ENCODE peak calls at places on chromosomes 7 and 10, in six cellular contexts. C, F, U, H, O and V are unnamed samples.

GRCh38 chr7:26237035-26237807 is 35.7 kb downstream of the CBX3 start:
- DNase-seq in C (no peak), F (no peak), U (no peak), H (no peak), O (no peak), V (no peak)

GRCh38 chr7:16399265-16399801 is 22.0 kb downstream of the CRPPA start:
- DNase-seq in C (no peak), F (no peak), U (no peak), H (no peak), O (no peak), V (no peak)

GRCh38 chr10:120715214-120715613 is 135.9 kb upstream of the WDR11 start:
- DNase-seq in C (no peak), F (no peak), U (no peak), H (no peak), O (no peak), V (no peak)

GRCh38 chr7:158722574-158723237 is 18.1 kb upstream of the NCAPG2 start:
- DNase-seq in C (no peak), F (no peak), U (no peak), H (no peak), O (no peak), V (no peak)

GRCh38 chr10:91049961-91050360 is 129.1 kb upstream of the ANKRD1 start:
- DNase-seq in C (no peak), F (no peak), U (no peak), H (no peak), O (no peak), V (no peak)

GRCh38 chr10:84548869-84549268 is 220.5 kb downstream of the CCSER2 start:
- DNase-seq in C (no peak), F (no peak), U (no peak), H (no peak), O (no peak), V (no peak)

GRCh38 chr7:140625908-140626868 is 14.4 kb downstream of the DENND2A start:
- DNase-seq in C (no peak), F (no peak), U (no peak), H (peak), O (peak), V (no peak)

GRCh38 chr7:1537631-1538412 is 7.3 kb downstream of the MAFK start:
- DNase-seq in C (no peak), F (peak), U (no peak), H (peak), O (peak), V (peak)

GRCh38 chr7:100825215-100825671 is 2.1 kb downstream of the EPHB4 start:
- DNase-seq in C (no peak), F (no peak), U (no peak), H (no peak), O (no peak), V (no peak)

GRCh38 chr7:127674361-127674760 is 22.4 kb downstream of the SND1 start:
- DNase-seq in C (no peak), F (no peak), U (no peak), H (no peak), O (no peak), V (no peak)

GRCh38 chr10:93873427-93874115 is 20.2 kb upstream of the SLC35G1 start:
- DNase-seq in C (no peak), F (peak), U (no peak), H (no peak), O (no peak), V (no peak)

GRCh38 chr10:62005687-62006086 is 104.2 kb downstream of the ARID5B start:
- DNase-seq in C (no peak), F (no peak), U (no peak), H (no peak), O (no peak), V (no peak)

GRCh38 chr7:45028138-45028919 is 28.3 kb downstream of the CCM2 start:
- DNase-seq in C (no peak), F (no peak), U (peak), H (no peak), O (no peak), V (no peak)

DNA sequence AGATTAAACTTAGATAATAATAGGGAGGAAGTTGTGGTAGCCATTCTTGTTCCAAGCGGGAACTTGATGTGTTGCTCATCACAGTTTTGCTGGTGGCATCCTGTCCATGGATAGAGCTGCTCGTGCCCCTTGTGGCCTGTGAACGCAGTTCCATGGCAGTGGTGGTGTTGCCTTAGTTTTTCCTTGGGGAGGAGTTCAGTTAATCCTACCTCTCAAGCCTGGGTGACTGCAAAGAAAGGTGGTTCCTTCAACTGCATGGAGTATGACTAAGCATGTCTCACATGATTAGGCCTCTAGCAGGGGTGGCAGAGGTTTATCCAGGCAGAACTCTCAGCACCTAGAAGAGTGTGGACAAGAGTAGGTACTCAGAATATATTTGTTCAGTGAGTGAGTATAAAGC is 99.7 kb downstream of the MAPK8 start:
- DNase-seq in C (peak), F (peak), U (no peak), H (no peak), O (no peak), V (no peak)
- TF ChIP-seq CTCF in C (no peak), F (peak), U (no peak), H (no peak), O (no peak), V (no peak)

GRCh38 chr7:23205861-23206510 is 24.1 kb downstream of the NUP42 start:
- DNase-seq in C (no peak), F (no peak), U (no peak), H (peak), O (peak), V (no peak)
- H3K4me3 ChIP-seq in C (no peak), F (peak), U (no peak), H (peak), O (peak), V (no peak)

DNA sequence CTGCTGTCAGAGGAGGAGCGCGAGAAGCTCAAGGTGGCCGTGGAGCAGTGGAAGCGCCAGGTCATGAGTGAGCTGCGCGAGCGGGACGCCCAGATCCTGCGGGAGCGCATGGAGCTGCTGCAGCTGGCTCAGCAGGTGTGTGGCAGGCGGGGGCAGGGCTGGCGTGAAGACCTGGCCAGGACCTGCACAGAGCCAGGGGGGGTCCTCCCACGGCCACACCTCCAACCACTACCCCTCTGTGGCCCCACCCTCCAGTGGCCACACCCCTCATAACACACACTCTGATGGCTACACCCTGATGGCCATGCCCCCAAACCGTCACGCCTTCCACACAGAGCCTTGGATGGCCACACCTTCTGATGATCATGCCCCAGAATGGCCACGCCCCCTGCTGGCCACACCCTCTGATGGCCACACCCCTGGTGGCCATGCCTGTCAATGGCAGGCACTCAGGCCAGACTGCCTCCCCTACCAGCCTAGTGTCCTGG is 23.4 kb upstream of the DPYSL4 start:
- DNase-seq in C (peak), F (no peak), U (no peak), H (peak), O (no peak), V (peak)
- TF ChIP-seq CTCF in C (no peak), F (no peak), U (no peak), H (no peak), O (no peak), V (peak)

GRCh38 chr7:319267-319661 is 29.3 kb downstream of the FOXL3 start:
- DNase-seq in C (no peak), F (no peak), U (no peak), H (peak), O (peak), V (no peak)
- H3K4me3 ChIP-seq in C (no peak), F (no peak), U (no peak), H (no peak), O (no peak), V (no peak)